ENCODE peak calls at places on chromosome 22, in five cellular contexts. W is astrocyte of the spinal cord; Y is mesenteric fat pad; Z is osteocyte; X is naive thymus-derived CD4-positive, alpha-beta T cell. B is an unnamed sample.

GRCh38 chr22:45125198-45125597 is 38.5 kb upstream of the NUP50 start:
- DNase-seq in W (peak), Y (no peak), Z (no peak), X (no peak), B (peak)

GRCh38 chr22:30990675-30991074 is 21.6 kb downstream of the TUG1 start:
- DNase-seq in W (no peak), Y (no peak), Z (no peak), X (no peak), B (no peak)

GRCh38 chr22:41976070-41976901 is 7.0 kb downstream of the SEPTIN3 start:
- DNase-seq in W (no peak), Y (no peak), Z (no peak), X (no peak), B (no peak)

GRCh38 chr22:43319661-43320486 is 23.3 kb downstream of the SCUBE1 start:
- DNase-seq in W (no peak), Y (no peak), Z (no peak), X (no peak), B (no peak)

GRCh38 chr22:38628444-38628843 is 27.7 kb downstream of the FAM227A start:
- DNase-seq in W (no peak), Y (no peak), Z (no peak), X (no peak), B (no peak)

GRCh38 chr22:29145321-29146072 is 60.2 kb upstream of the EMID1 start:
- DNase-seq in W (no peak), Y (peak), Z (no peak), X (no peak), B (no peak)

GRCh38 chr22:32625985-32626384 is 151.4 kb downstream of the FBXO7 start:
- DNase-seq in W (no peak), Y (no peak), Z (no peak), X (no peak), B (no peak)

GRCh38 chr22:37696657-37697539 is at the start of gene TRIOBP:
- DNase-seq in W (peak), Y (peak), Z (peak), X (peak), B (peak)

GRCh38 chr22:48268771-48269552 is 1506.5 kb downstream of the TBC1D22A start:
- DNase-seq in W (no peak), Y (no peak), Z (no peak), X (no peak), B (no peak)

GRCh38 chr22:46072981-46073682 is 77.2 kb upstream of the PPARA start:
- DNase-seq in W (no peak), Y (peak), Z (no peak), X (no peak), B (peak)

GRCh38 chr22:50298937-50299656 is 8.3 kb downstream of the PLXNB2 start:
- DNase-seq in W (no peak), Y (no peak), Z (no peak), X (no peak), B (peak)

GRCh38 chr22:26722159-26722558 is 64.8 kb downstream of the MIAT start:
- DNase-seq in W (no peak), Y (no peak), Z (no peak), X (no peak), B (no peak)

GRCh38 chr22:37020192-37020479 is 594 bp downstream of the MPST start:
- DNase-seq in W (peak), Y (no peak), Z (no peak), X (no peak), B (peak)

GRCh38 chr22:47129902-47130301 is 367.5 kb downstream of the TBC1D22A start:
- DNase-seq in W (no peak), Y (no peak), Z (no peak), X (no peak), B (no peak)

GRCh38 chr22:45468872-45469572 is 33.7 kb upstream of the FBLN1 start:
- DNase-seq in W (peak), Y (no peak), Z (no peak), X (no peak), B (no peak)

GRCh38 chr22:22371031-22371541 is 126.5 kb downstream of the VPREB1 start:
- DNase-seq in W (no peak), Y (no peak), Z (peak), X (no peak), B (no peak)

B was measured in mesenchymal stem cell.